ENCODE peak calls at places on chromosomes 5 and 9, in four cellular contexts. One of them, this sample, is unnamed.

GRCh38 chr5:168714046-168714445 is 134.9 kb upstream of the PANK3 start:
- DNase-seq in heart right ventricle: no peak
- DNase-seq in AG04450: no peak
- DNase-seq in WERI-Rb-1: no peak
- DNase-seq in this sample: no peak

GRCh38 chr5:175867587-175868347 is 3.6 kb upstream of the CPLX2 start:
- DNase-seq in heart right ventricle: no peak
- DNase-seq in AG04450: no peak
- DNase-seq in WERI-Rb-1: peak; percentile 78
- DNase-seq in this sample: no peak

GRCh38 chr5:72608922-72609321 is 101.7 kb upstream of the ZNF366 start:
- DNase-seq in heart right ventricle: no peak
- DNase-seq in AG04450: no peak
- DNase-seq in WERI-Rb-1: no peak
- DNase-seq in this sample: no peak

GRCh38 chr5:109844695-109845094 is 155.0 kb downstream of the MAN2A1 start:
- DNase-seq in heart right ventricle: no peak
- DNase-seq in AG04450: no peak
- DNase-seq in WERI-Rb-1: no peak
- DNase-seq in this sample: no peak

GRCh38 chr5:113274836-113275414 is 159.9 kb downstream of the TSSK1B start:
- DNase-seq in heart right ventricle: peak; percentile 30
- DNase-seq in AG04450: no peak
- DNase-seq in WERI-Rb-1: no peak
- DNase-seq in this sample: no peak

GRCh38 chr9:134482226-134482625 is 156.0 kb downstream of the RXRA start:
- DNase-seq in heart right ventricle: no peak
- DNase-seq in AG04450: no peak
- DNase-seq in WERI-Rb-1: no peak
- DNase-seq in this sample: no peak

GRCh38 chr5:142080248-142080647 is 28.3 kb upstream of the NDFIP1 start:
- DNase-seq in heart right ventricle: no peak
- DNase-seq in AG04450: no peak
- DNase-seq in WERI-Rb-1: no peak
- DNase-seq in this sample: no peak

GRCh38 chr5:10652606-10653005 is 88.7 kb downstream of the ANKRD33B start:
- DNase-seq in heart right ventricle: no peak
- DNase-seq in AG04450: no peak
- DNase-seq in WERI-Rb-1: no peak
- DNase-seq in this sample: no peak

GRCh38 chr5:74257645-74258328 is 382.7 kb downstream of the ENC1 start:
- DNase-seq in heart right ventricle: peak; percentile 66
- DNase-seq in AG04450: no peak
- DNase-seq in WERI-Rb-1: no peak
- DNase-seq in this sample: peak; percentile 80

GRCh38 chr5:123203105-123203794 is 114.2 kb downstream of the PRDM6 start:
- DNase-seq in heart right ventricle: no peak
- DNase-seq in AG04450: no peak
- DNase-seq in WERI-Rb-1: no peak
- DNase-seq in this sample: no peak

GRCh38 chr5:14445581-14446290 is 135.9 kb upstream of the OTULINL start:
- DNase-seq in heart right ventricle: no peak
- DNase-seq in AG04450: no peak
- DNase-seq in WERI-Rb-1: no peak
- DNase-seq in this sample: no peak

GRCh38 chr9:87063883-87064282 is 116.6 kb upstream of the GAS1 start:
- DNase-seq in heart right ventricle: no peak
- DNase-seq in AG04450: no peak
- DNase-seq in WERI-Rb-1: no peak
- DNase-seq in this sample: no peak

GRCh38 chr5:82074968-82075367 is 103.1 kb downstream of the ATG10 start:
- DNase-seq in heart right ventricle: no peak
- DNase-seq in AG04450: no peak
- DNase-seq in WERI-Rb-1: no peak
- DNase-seq in this sample: no peak

GRCh38 chr9:134187110-134187531 is 22.8 kb upstream of the RNU6ATAC start:
- DNase-seq in heart right ventricle: no peak
- DNase-seq in AG04450: no peak
- DNase-seq in WERI-Rb-1: peak; percentile 5
- DNase-seq in this sample: peak; percentile 15

GRCh38 chr9:114501786-114502682 is 3.2 kb downstream of the WHRN start:
- DNase-seq in heart right ventricle: no peak
- DNase-seq in AG04450: no peak
- DNase-seq in WERI-Rb-1: peak; percentile 38
- DNase-seq in this sample: no peak

GRCh38 chr9:23677446-23677845 is 148.6 kb downstream of the ELAVL2 start:
- DNase-seq in heart right ventricle: no peak
- DNase-seq in AG04450: no peak
- DNase-seq in WERI-Rb-1: no peak
- DNase-seq in this sample: no peak

GRCh38 chr9:124784503-124784902 is 7.6 kb downstream of the OLFML2A start:
- DNase-seq in heart right ventricle: no peak
- DNase-seq in AG04450: no peak
- DNase-seq in WERI-Rb-1: no peak
- DNase-seq in this sample: no peak

GRCh38 chr9:8659121-8659520 is 859.5 kb upstream of the DMAC1 start:
- DNase-seq in heart right ventricle: no peak
- DNase-seq in AG04450: no peak
- DNase-seq in WERI-Rb-1: no peak
- DNase-seq in this sample: no peak

GRCh38 chr5:56479701-56480304 is 246.7 kb upstream of the ANKRD55 start:
- DNase-seq in heart right ventricle: no peak
- DNase-seq in AG04450: no peak
- DNase-seq in WERI-Rb-1: no peak
- DNase-seq in this sample: peak; percentile 69

GRCh38 chr9:121616356-121616755 is 35.1 kb upstream of the DAB2IP start:
- DNase-seq in heart right ventricle: no peak
- DNase-seq in AG04450: no peak
- DNase-seq in WERI-Rb-1: no peak
- DNase-seq in this sample: no peak

GRCh38 chr5:12865529-12865928 is 961.3 kb upstream of the CTNND2 start:
- DNase-seq in heart right ventricle: no peak
- DNase-seq in AG04450: no peak
- DNase-seq in WERI-Rb-1: no peak
- DNase-seq in this sample: no peak

GRCh38 chr5:89457411-89458329 is 574.7 kb upstream of the MEF2C start:
- DNase-seq in heart right ventricle: peak; percentile 68
- DNase-seq in AG04450: no peak
- DNase-seq in WERI-Rb-1: no peak
- DNase-seq in this sample: peak; percentile 47

DNA sequence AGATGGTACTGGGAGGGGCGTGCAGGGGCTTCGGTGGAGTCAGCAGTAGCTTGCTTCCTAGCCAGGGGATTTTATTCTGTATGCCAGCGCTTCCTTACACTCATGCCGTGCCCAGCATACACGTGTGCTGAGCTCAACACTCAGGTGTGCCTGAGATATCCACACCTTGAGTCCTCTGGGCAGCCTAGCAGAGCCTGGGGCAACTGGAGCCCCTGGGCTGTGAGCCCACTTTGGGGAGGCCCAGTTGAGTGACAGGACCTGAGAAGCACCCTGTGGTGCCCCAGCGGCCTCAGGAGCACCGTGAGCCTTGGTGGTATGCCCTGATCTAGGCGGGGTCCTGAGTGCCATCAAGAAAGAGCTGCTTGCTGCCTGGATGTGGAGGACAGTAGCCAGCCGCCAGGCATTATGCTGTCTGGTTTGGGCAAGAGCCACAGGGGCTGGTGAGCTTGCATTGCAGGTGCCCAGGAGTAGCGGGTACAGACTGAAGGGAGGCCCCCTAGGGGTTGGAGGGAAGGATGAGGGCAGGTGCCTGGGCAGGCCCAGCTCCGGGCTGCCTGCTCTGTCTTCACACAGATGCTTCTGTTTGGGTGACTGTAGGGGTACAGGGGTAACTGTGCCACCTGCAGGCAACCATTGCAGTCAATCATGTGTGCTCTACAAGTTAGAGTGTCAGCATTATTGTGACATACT is 42.9 kb downstream of the BNIP1 start:
- DNase-seq in heart right ventricle: no peak
- DNase-seq in AG04450: no peak
- DNase-seq in WERI-Rb-1: no peak
- DNase-seq in this sample: no peak
- TF ChIP-seq CTCF in heart right ventricle: no peak
- TF ChIP-seq CTCF in AG04450: no peak
- TF ChIP-seq CTCF in WERI-Rb-1: peak; percentile 42
- TF ChIP-seq CTCF in this sample: no peak

DNA sequence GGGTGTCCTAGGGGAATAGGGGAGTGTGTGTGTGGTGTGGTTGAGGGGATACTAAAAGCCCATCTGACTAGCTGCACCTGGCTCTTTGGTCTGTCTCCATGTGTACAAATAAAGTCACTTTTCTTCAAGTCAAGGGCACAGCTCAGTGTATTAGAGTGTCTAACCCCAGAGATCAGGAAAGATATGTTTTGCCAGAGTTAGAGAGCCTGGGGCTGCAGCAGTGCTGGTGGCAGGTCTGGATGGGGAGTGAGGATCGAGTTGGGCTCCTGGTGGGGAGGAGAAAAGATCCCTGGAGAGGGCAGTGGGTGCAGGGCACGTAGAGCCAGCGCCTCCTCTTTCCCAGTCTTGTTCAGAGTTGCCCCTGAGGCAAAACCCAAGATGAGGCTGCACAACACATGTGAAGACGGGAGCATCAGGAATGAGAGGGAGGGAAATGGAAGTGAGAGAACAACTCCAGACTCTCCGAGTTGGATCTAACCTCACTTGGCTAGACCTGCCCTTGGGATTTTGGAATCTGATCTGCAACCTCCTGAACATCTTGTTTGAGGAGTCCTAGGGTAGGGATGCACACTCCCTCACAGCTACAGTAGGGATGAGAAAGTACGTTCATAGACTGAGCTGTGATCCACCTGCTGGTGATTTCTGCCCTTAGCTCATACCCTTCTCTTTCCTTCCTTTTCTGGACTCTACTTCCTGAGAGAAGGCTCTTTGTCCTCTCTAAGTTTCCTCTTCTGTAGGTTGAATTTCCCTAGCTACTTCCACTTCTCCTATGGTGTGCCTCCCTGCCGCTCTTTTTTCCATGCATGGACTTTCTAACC is 309.9 kb downstream of the ZSWIM6 start:
- DNase-seq in heart right ventricle: no peak
- DNase-seq in AG04450: no peak
- DNase-seq in WERI-Rb-1: no peak
- DNase-seq in this sample: no peak
- H3K27ac ChIP-seq in heart right ventricle: no peak overlapping the region
- H3K27ac ChIP-seq in AG04450: no peak overlapping the region
- H3K27ac ChIP-seq in WERI-Rb-1: no peak overlapping the region
- H3K27ac ChIP-seq in this sample: no peak overlapping the region

DNA sequence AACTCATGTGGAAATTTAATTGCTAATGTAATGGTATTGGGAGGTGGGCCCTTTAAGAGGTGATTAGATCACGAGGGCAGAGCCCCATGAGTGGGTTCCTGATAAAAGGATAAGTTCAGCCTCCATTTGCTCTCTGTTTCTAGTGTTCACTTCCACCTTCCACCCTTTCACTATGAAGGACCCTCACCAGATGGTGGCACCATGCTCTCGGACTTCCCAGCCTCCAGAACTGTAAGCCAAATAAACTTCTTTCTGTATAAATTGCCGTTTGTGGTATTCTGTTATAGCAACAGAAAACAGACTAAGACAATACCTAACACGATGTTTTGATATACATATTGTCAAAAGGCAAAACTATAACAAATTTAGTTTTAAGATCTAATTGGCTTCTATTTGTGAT is 166.2 kb downstream of the DEPDC1B start:
- DNase-seq in heart right ventricle: no peak
- DNase-seq in AG04450: no peak
- DNase-seq in WERI-Rb-1: no peak
- DNase-seq in this sample: no peak
- TF ChIP-seq CTCF in heart right ventricle: no peak
- TF ChIP-seq CTCF in AG04450: peak; percentile 21
- TF ChIP-seq CTCF in WERI-Rb-1: no peak
- TF ChIP-seq CTCF in this sample: no peak

GRCh38 chr5:32231241-32231640 is 57.1 kb upstream of the GOLPH3 start:
- DNase-seq in heart right ventricle: no peak
- DNase-seq in AG04450: no peak
- DNase-seq in WERI-Rb-1: no peak
- DNase-seq in this sample: no peak

GRCh38 chr5:32230356-32231099 is 56.4 kb upstream of the GOLPH3 start:
- DNase-seq in heart right ventricle: no peak
- DNase-seq in AG04450: no peak
- DNase-seq in WERI-Rb-1: no peak
- DNase-seq in this sample: no peak

GRCh38 chr5:32231929-32232328 is 57.8 kb upstream of the GOLPH3 start:
- DNase-seq in heart right ventricle: no peak
- DNase-seq in AG04450: no peak
- DNase-seq in WERI-Rb-1: no peak
- DNase-seq in this sample: no peak

GRCh38 chr5:32228816-32229215 is 54.7 kb upstream of the GOLPH3 start:
- DNase-seq in heart right ventricle: no peak
- DNase-seq in AG04450: no peak
- DNase-seq in WERI-Rb-1: no peak
- DNase-seq in this sample: no peak

DNA sequence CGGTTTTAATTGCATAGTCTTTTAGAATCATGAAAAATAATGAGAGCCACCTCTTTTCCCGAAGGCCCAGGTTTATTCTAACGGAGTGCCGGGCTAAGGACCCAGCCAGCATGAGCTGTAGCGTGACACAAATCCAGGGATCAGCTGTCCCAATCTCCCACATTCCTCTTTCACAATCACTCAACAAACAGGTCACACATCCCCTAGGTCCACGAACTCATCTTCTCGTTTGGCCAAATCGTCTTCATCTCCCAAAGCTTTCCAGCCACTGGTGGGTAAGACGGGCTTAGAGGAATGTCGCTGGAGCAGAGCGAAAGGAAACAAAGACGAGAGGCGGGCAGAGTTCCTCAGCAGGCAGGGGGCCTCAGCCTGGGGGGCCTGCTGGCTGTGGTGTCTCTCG is 55.5 kb upstream of the GOLPH3 start:
- DNase-seq in heart right ventricle: no peak
- DNase-seq in AG04450: no peak
- DNase-seq in WERI-Rb-1: no peak
- DNase-seq in this sample: no peak
- H3K27ac ChIP-seq in heart right ventricle: no peak overlapping the region
- H3K27ac ChIP-seq in AG04450: no peak overlapping the region
- H3K27ac ChIP-seq in WERI-Rb-1: no peak overlapping the region
- H3K27ac ChIP-seq in this sample: no peak overlapping the region

GRCh38 chr9:131037336-131038255 is 28.6 kb downstream of the LAMC3 start:
- DNase-seq in heart right ventricle: no peak
- DNase-seq in AG04450: no peak
- DNase-seq in WERI-Rb-1: no peak
- DNase-seq in this sample: no peak
- TF ChIP-seq CTCF in heart right ventricle: no peak
- TF ChIP-seq CTCF in AG04450: no peak
- TF ChIP-seq CTCF in WERI-Rb-1: no peak
- TF ChIP-seq CTCF in this sample: no peak